ENCODE peak calls at places on chromosomes 7 and 10, in ten cellular contexts. N is upper lobe of left lung, V is ovary, W is HCT116, F is A549, Y is NB4, M is K562, S is right lobe of liver, Z is gastrocnemius medialis, H is IMR-90. O is an unnamed sample.

GRCh38 chr7:116161733-116162132 is 48.6 kb upstream of the TES start:
- DNase-seq in Z (no peak), F (no peak), M (no peak), H (no peak), N (no peak), Y (no peak), V (no peak), S (no peak), W (no peak), O (no peak)

GRCh38 chr7:148501707-148502139 is 88.8 kb upstream of the C7orf33 start:
- DNase-seq in Z (no peak), W (no peak), F (no peak), N (no peak), H (no peak), S (no peak), V (no peak), M (no peak), Y (no peak), O (no peak)

GRCh38 chr10:11553773-11554381 is 57.6 kb downstream of the USP6NL start:
- DNase-seq in H (no peak), V (no peak), M (no peak), Y (no peak), Z (no peak), W (no peak), N (no peak), F (no peak), S (no peak), O (no peak)

GRCh38 chr10:107496594-107496993 is 332.1 kb upstream of the SORCS1 start:
- DNase-seq in S (no peak), N (no peak), Z (no peak), F (no peak), H (no peak), W (no peak), V (no peak), Y (no peak), M (no peak), O (no peak)

GRCh38 chr7:130420943-130421578 is 19.8 kb downstream of the CEP41 start:
- DNase-seq in Y (no peak), F (no peak), M (no peak), H (peak), Z (no peak), N (no peak), V (no peak), W (no peak), S (no peak), O (no peak)

GRCh38 chr7:30683306-30683705 is 1.1 kb upstream of the CRHR2 start:
- DNase-seq in Z (no peak), N (no peak), V (no peak), Y (no peak), W (no peak), M (no peak), F (no peak), H (no peak), S (no peak), O (no peak)

GRCh38 chr7:33743594-33743993 is 161.7 kb upstream of the BMPER start:
- DNase-seq in M (no peak), V (no peak), W (no peak), S (no peak), H (peak), F (no peak), N (no peak), Y (no peak), Z (peak), O (no peak)

GRCh38 chr10:24419067-24419466 is 210.1 kb downstream of the KIAA1217 start:
- DNase-seq in M (no peak), V (no peak), W (no peak), Z (no peak), H (no peak), S (no peak), N (no peak), Y (no peak), F (no peak), O (no peak)

GRCh38 chr10:10598297-10598696 is 419.4 kb upstream of the CELF2 start:
- DNase-seq in Z (peak), Y (no peak), S (no peak), F (no peak), M (no peak), H (no peak), N (no peak), W (no peak), V (no peak), O (no peak)

GRCh38 chr7:79176859-79177477 is 276.5 kb downstream of the MAGI2 start:
- DNase-seq in W (peak), S (no peak), F (peak), Y (peak), Z (no peak), V (no peak), N (no peak), M (no peak), H (peak), O (no peak)

DNA sequence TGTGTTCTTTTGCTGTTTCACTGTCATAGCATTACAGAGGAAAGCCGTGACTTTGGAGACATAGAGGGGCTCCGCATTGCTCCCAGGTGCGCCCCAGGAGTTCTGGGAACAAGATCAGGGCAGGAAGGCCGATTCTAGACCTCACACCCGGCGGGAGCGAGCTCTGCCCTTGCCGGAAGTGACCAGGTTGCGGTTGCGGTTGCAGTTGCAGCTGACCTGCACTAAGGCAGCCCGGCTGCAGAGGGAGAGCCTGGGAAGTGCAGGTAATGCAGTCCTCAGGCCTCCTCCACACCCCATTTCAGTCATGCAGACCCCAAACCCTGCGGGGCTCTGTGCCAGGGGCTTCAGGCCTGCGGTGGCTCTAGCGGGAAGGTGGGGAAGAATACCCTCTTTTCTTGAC is 130.0 kb upstream of the LANCL2 start:
- DNase-seq in Y (no peak), H (no peak), F (no peak), S (no peak), W (no peak), M (no peak), Z (no peak), N (peak), V (no peak), O (no peak)
- TF ChIP-seq POLR2A in Y (no peak), H (no peak), F (no peak), S (no peak), W (no peak), M (no peak), Z (no peak), N (no peak), V (no peak), O (no peak)

DNA sequence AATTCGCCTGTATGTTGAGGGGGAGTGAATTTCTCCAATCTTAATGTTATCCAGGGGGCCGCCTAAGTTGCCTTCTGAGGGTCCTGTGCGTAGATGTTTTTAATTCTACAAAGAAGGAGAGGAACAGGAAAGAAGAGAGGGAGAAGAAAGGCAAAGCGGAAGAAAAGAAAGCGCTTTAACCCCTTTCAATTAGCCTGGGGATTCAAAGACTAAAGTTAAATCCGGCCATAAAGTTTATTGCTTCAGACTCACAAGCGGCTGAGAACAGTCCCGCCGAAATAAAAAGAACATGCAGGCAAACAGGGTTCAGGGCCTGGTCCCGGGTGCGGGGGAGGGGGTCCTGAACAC is 4.5 kb downstream of the HOXA5 start:
- DNase-seq in S (no peak), F (no peak), H (no peak), Z (no peak), W (no peak), M (no peak), Y (no peak), V (no peak), N (no peak), O (peak)
- H3K4me3 ChIP-seq in S (no peak), F (no peak), H (peak), Z (no peak), W (no peak), M (no peak), Y (no peak), V (peak), N (no peak), O (peak)

DNA sequence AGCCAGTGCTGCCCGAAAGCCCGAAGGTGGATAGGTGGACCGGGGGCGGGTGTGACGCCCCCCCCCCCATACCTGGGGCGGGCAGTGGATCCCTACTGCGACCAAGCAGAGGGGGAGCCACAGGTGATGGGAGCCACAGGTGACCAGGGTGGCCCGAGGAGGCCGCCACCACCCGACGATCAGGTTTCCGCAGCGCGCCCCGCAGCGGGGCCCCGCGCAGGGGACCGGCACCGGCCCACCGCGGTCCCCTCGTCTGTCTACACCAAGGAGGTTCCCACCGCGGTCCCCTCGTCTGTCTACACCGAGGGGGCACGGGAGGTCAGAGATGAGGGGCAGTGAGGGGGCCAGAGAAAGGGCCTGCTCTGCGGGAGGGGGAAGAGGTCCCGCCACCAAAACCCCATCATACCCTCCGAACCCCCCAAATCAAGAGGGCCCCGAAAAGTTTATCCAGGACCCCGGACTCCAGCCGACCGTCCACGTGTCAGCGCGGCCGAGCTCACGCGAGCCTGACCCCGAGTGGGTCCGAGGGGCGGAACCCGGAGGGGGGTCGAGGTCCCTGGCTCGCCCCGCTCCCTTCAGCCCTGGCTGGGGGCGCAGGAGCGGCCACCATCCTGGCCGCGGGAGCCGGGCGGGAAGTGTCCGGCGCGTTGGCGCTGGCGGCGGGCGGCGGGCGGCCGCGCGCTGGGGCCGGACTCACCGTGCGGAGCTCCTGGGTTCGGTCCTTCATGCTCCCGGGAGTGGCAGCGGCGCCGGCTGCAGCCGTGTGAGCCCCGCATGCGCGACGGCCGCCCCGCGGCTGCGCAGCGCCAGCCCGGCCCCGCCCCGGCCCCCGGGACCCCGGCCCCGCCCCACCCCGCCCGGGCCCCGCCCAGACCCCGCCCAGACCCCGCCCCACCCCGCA is at the start of gene STX1A:
- DNase-seq in F (no peak), Z (peak), V (peak), M (peak), N (peak), H (peak), W (no peak), Y (peak), S (peak), O (peak)
- TF ChIP-seq POLR2A in F (peak), Z (peak), V (no peak), M (no peak), N (peak), H (peak), W (peak), Y (peak), S (peak), O (no peak)

GRCh38 chr7:1668932-1669485 is 1.1 kb upstream of the ELFN1 start:
- DNase-seq in Y (peak), F (no peak), N (peak), H (peak), W (no peak), M (no peak), S (no peak), Z (no peak), V (no peak), O (no peak)
- H3K4me3 ChIP-seq in Y (no peak), F (no peak), N (no peak), H (no peak), W (no peak), M (no peak), S (peak), Z (no peak), V (no peak), O (no peak)

DNA sequence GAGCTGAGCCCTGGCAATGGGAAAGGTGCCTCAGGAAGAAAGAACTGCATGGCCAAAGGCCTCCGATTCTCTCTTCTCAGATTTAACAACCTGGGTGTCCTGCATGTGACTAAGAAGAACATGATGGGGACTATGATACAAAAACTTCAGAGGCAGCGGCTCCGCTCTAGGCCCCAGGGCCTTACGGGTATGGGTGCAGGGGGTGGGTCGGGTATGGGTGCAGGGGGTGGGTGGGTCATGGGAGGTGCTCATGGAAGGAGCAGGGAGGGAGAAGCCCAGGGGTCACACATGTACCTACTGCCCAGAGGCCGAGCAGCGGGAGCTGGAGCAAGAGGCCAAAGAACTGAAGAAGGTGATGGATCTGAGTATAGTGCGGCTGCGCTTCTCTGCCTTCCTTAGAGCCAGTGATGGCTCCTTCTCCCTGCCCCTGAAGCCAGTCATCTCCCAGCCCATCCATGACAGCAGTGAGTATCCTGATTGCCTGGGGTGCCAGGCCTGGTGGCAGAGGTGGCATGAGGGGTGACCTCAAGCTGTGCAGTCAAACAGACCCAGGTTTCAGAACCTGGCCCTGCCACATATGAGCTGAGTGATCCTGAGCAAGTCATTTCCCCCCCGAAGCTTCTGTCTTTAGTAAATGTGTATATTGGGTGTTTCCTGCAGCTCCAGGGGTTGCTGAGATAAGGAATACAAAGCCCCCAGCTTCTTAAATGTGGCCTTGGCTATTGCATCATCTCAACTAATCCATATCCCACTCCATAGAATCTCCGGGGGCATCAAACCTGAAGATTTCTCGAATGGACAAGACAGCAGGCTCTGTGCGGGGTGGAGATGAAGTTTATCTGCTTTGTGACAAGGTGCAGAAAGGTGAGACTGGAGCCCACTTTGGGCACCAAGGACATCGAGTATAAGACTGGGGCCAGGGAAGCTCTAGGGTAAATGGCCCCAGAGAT is 2.0 kb downstream of the NFKB2 start:
- DNase-seq in S (no peak), M (no peak), N (no peak), V (peak), Y (no peak), W (no peak), Z (no peak), H (no peak), F (no peak), O (no peak)
- TF ChIP-seq POLR2A in S (no peak), M (no peak), N (no peak), V (no peak), Y (no peak), W (no peak), Z (no peak), H (no peak), F (no peak), O (no peak)